ENCODE peak calls at places on chromosomes 12 and 14, in six cellular contexts. V is MM.1S, N is tibial artery, J is HCT116, L is pancreas, P is stomach. M is an unnamed sample. For H3K4me1 and H3K27me3, the result is how much of the 10 kb centered on the place peaks cover.

GRCh38 chr14:95504135-95505029 is 12.1 kb downstream of the SYNE3 start:
- DNase-seq in V (peak), N (no peak), J (no peak), L (no peak), P (no peak), M (no peak)

GRCh38 chr12:11732023-11732422 is 82.5 kb downstream of the ETV6 start:
- DNase-seq in V (peak), N (no peak), J (no peak), L (no peak), P (no peak), M (no peak)

GRCh38 chr12:107277850-107278249 is 184.5 kb upstream of the CRY1 start:
- DNase-seq in V (no peak), N (no peak), J (no peak), L (no peak), P (no peak), M (no peak)

GRCh38 chr14:34064349-34064748 is 113.5 kb upstream of the EGLN3 start:
- DNase-seq in V (no peak), N (peak), J (no peak), L (no peak), P (peak), M (peak)

GRCh38 chr12:66960704-66961690 is 282.1 kb upstream of the GRIP1 start:
- DNase-seq in V (no peak), N (no peak), J (no peak), L (no peak), P (no peak), M (no peak)

GRCh38 chr14:92316937-92317336 is 6.0 kb upstream of the SLC24A4 start:
- DNase-seq in V (peak), N (no peak), J (peak), L (no peak), P (no peak), M (no peak)

GRCh38 chr14:92626041-92626440 is 112.5 kb downstream of the RIN3 start:
- DNase-seq in V (no peak), N (no peak), J (no peak), L (no peak), P (no peak), M (no peak)

GRCh38 chr14:50089213-50089612 is 27.2 kb downstream of the VCPKMT start:
- DNase-seq in V (no peak), N (no peak), J (no peak), L (no peak), P (no peak), M (no peak)

GRCh38 chr12:14654416-14654815 is 42.0 kb downstream of the GUCY2C start:
- DNase-seq in V (no peak), N (no peak), J (no peak), L (no peak), P (no peak), M (no peak)

GRCh38 chr12:72453550-72453949 is 181.4 kb downstream of the TRHDE start:
- DNase-seq in V (no peak), N (no peak), J (no peak), L (no peak), P (no peak), M (no peak)

GRCh38 chr14:60807247-60807646 is 72.7 kb downstream of the MNAT1 start:
- DNase-seq in V (no peak), N (no peak), J (no peak), L (no peak), P (no peak), M (no peak)

GRCh38 chr12:19166387-19166786 is 36.9 kb downstream of the PLEKHA5 start:
- DNase-seq in V (no peak), N (no peak), J (no peak), L (peak), P (peak), M (no peak)

GRCh38 chr12:3332190-3332589 is 158.8 kb upstream of the PRMT8 start:
- DNase-seq in V (no peak), N (no peak), J (no peak), L (no peak), P (no peak), M (no peak)

GRCh38 chr12:44847888-44848770 is 28.0 kb downstream of the NELL2 start:
- DNase-seq in V (peak), N (no peak), J (no peak), L (no peak), P (no peak), M (no peak)

GRCh38 chr14:92914087-92914656 is 8.8 kb upstream of the CHGA start:
- DNase-seq in V (peak), N (no peak), J (no peak), L (no peak), P (no peak), M (no peak)

GRCh38 chr12:17680220-17680619 is 409.8 kb downstream of the RERGL start:
- DNase-seq in V (no peak), N (no peak), J (no peak), L (no peak), P (no peak), M (no peak)

GRCh38 chr12:61781021-61781581 is 479.1 kb upstream of the USP15 start:
- DNase-seq in V (no peak), N (no peak), J (no peak), L (no peak), P (no peak), M (no peak)

DNA sequence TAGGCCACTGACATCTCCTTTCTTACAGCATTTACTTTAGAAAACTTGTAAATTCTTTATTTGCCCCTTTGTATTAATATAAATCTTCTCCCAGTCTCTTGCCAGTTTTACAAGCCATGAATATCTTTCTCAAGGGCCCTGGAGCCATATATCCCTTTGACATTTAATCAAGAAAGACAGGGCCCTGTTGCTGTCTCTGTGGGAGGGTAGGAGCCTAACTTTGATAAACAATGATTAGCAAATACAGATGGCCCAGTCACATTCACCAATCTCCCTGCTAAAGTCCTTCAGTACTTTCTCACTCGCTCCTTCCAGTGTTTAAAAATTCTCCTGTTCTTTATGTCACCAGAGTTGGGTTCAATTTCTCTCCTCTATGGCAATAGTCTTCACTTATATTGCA is 479.8 kb upstream of the USP15 start:
- DNase-seq in V (no peak), N (no peak), J (no peak), L (no peak), P (no peak), M (no peak)
- H3K4me1 ChIP-seq in V (under half), N (under half), J (under half), L (under half), P (under half), M (under half)

DNA sequence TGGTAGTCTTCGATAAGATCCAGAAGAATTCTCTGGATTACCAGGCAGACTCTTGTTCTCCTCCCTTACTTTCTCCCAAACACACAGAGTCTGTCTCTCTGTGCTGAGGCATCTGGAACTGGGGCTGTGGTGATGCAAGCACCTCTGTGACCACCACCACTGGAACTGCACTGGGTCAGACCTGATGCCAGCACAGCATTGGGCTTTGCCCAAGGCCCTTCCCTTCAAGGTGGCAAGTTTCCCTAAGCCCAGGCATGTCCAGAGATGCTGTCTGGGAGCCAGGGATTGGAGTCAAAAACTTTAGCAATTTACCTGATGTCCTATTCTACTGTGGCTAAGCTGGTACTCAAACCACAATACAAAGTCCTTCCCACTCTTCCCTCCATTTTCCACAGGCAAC is 14.6 kb upstream of the TMPRSS12 start:
- DNase-seq in V (no peak), N (no peak), J (no peak), L (no peak), P (no peak), M (no peak)
- H3K27me3 ChIP-seq in V (under half), N (under half), J (under half), L (under half), P (under half), M (under half)

GRCh38 chr12:108457734-108458361 is 57.2 kb upstream of the FICD start:
- DNase-seq in V (no peak), N (no peak), J (no peak), L (no peak), P (no peak), M (no peak)
- TF ChIP-seq CTCF in V (no peak), N (no peak), J (no peak), L (no peak), P (no peak), M (no peak)

GRCh38 chr14:100542619-100543205 is 44.5 kb downstream of the BEGAIN start:
- DNase-seq in V (no peak), N (no peak), J (no peak), L (no peak), P (no peak), M (no peak)
- H3K4me1 ChIP-seq in V (under half), N (under half), J (under half), L (under half), P (under half), M (under half)

GRCh38 chr14:22487941-22488340 is 101.1 kb downstream of the DAD1 start:
- DNase-seq in V (no peak), N (no peak), J (no peak), L (no peak), P (no peak), M (no peak)

GRCh38 chr14:22485178-22485577 is 103.8 kb downstream of the DAD1 start:
- DNase-seq in V (no peak), N (no peak), J (no peak), L (no peak), P (no peak), M (no peak)

GRCh38 chr14:22488522-22489246 is 100.3 kb downstream of the DAD1 start:
- DNase-seq in V (no peak), N (no peak), J (no peak), L (no peak), P (no peak), M (no peak)

GRCh38 chr14:22489247-22489551 is 99.8 kb downstream of the DAD1 start:
- DNase-seq in V (no peak), N (no peak), J (no peak), L (no peak), P (no peak), M (no peak)

DNA sequence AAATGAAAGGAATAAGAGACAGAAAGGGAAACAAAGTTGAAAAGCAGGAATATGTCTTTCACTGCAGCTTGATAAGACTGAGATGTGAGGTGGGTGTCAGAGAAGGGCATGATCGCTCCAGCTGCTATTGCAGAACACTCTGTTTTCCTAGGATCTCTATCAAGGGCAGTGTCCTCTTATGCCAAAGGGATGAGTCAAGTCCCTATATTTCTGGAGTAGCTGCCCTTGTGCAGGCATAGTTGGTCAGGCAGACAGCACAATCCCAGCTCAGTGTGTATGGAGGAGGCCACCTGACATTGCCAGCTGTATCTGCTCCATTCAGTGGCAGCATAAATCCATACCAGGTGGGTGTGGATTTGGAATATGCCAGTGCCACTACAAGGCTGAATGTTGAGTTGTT is 101.6 kb downstream of the DAD1 start:
- DNase-seq in V (no peak), N (no peak), J (no peak), L (no peak), P (no peak), M (no peak)
- H3K27me3 ChIP-seq in V (under half), N (under half), J (half or more), L (under half), P (under half), M (under half)

GRCh38 chr14:56243110-56243509 is 124.9 kb downstream of the PELI2 start:
- DNase-seq in V (no peak), N (no peak), J (no peak), L (no peak), P (no peak), M (no peak)

GRCh38 chr14:56248442-56248841 is 130.2 kb downstream of the PELI2 start:
- DNase-seq in V (no peak), N (no peak), J (no peak), L (no peak), P (no peak), M (no peak)

GRCh38 chr14:56244138-56244789 is 126.1 kb downstream of the PELI2 start:
- DNase-seq in V (no peak), N (no peak), J (no peak), L (no peak), P (no peak), M (no peak)

GRCh38 chr14:56247495-56248087 is 129.4 kb downstream of the PELI2 start:
- DNase-seq in V (no peak), N (no peak), J (peak), L (no peak), P (no peak), M (no peak)
- TF ChIP-seq CTCF in V (no peak), N (no peak), J (peak), L (peak), P (no peak), M (peak)

GRCh38 chr12:30515351-30515750 is 180.3 kb downstream of the IPO8 start:
- DNase-seq in V (no peak), N (no peak), J (peak), L (no peak), P (no peak), M (no peak)
- H3K4me1 ChIP-seq in V (under half), N (under half), J (under half), L (under half), P (under half), M (under half)

DNA sequence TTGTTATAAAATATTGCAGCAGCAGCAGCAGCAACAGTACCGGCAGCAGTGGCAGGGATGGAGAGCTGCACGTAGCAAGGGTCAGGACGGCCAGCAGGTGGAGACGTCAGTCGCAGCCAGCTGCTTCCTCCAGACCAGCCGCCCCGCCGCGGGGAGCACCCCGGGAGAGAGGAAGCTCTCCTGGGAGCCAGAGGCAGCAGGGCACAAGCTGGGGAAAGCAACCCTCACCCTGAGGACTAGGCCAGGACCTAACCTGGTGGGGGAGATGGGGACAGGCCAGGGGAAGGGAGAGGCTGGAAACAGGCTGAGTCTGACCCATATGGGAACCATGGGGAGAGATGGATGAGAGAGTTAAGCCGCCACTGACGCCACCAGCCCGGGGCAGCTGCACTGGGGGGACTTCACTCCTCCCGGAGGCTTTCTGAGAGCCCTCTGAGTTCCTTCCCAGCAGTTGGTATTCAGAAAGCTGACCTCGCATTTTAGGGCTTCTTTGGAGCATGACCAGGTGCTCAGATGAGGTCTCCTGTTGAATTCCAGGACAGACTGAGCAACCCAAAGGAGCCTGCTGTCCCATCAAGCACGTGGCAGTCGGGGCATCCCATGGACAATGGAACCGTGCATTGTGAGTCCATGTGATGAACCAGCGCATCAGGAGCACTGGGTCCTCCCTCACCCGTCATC is 56.3 kb downstream of the SPTB start:
- DNase-seq in V (peak), N (peak), J (peak), L (peak), P (peak), M (peak)
- H3K27me3 ChIP-seq in V (under half), N (under half), J (under half), L (under half), P (under half), M (under half)

DNA sequence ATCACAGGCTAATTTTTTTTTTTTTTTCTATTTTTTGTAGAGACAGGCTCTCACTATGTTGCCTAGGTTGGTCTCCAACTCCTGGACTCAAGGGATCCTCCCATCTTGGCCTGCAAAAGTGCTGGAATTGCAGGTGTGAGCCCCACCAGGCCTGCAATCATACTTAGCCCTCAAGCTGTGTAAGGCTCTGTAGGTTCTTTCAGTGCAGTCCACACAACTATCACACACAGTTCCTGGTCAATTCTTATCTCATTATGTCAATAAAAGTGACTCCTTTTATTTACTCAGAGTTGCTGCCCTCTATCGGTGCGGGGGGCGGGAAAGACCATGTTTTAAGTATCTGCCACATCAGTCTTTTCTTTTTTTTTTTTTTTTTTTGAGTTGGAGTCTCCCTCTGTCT is 29.0 kb downstream of the SLC2A3 start:
- DNase-seq in V (no peak), N (no peak), J (peak), L (peak), P (peak), M (no peak)
- TF ChIP-seq CTCF in V (peak), N (no peak), J (peak), L (peak), P (peak), M (peak)

M was measured in left ventricle myocardium inferior.